ENCODE peak calls at places on chromosomes 16 and 17, in four cellular contexts. S is stomach; N is activated effector memory CD4-positive, alpha-beta T cell treated with Interleukin-2 at 50 U/mL for 16 hours; X is D341Med. Q is an unnamed sample.
A peak's percentile ranks its signal among the peaks of the same experiment; 100 is the strongest.

GRCh38 chr16:71425746-71426068 is 16.1 kb downstream of the TLE7 start:
- DNase-seq in S (no peak), N (no peak), X (no peak), Q (no peak)

GRCh38 chr16:19840524-19841110 is 44.0 kb downstream of the GPRC5B start:
- DNase-seq in S (no peak), N (no peak), X (no peak), Q (no peak)

GRCh38 chr16:47712276-47713224 is 251.4 kb downstream of the PHKB start:
- DNase-seq in S (no peak), N (no peak), X (no peak), Q (no peak)

GRCh38 chr17:37413875-37414519 is 7.3 kb downstream of the TADA2A start:
- DNase-seq in S (no peak), N (no peak), X (no peak), Q (no peak)

GRCh38 chr17:29586676-29587469 is 2.6 kb downstream of the GIT1 start:
- DNase-seq in S (no peak), N (no peak), X (no peak), Q (no peak)

GRCh38 chr16:71726491-71727319 is 2.2 kb upstream of the PHLPP2 start:
- DNase-seq in S (no peak), N (no peak), X (no peak), Q (no peak)

GRCh38 chr17:4497101-4497824 is 1.4 kb upstream of the SPNS2 start:
- DNase-seq in S (no peak), N (no peak), X (no peak), Q (peak; percentile 59)

GRCh38 chr16:80063028-80063767 is 462.7 kb upstream of the MAF start:
- DNase-seq in S (no peak), N (no peak), X (no peak), Q (peak; percentile 75)

GRCh38 chr17:40607641-40608040 is 40.0 kb downstream of the SMARCE1 start:
- DNase-seq in S (no peak), N (peak; percentile 40), X (no peak), Q (no peak)

GRCh38 chr17:36152639-36153120 is 23.8 kb downstream of the TBC1D3B start:
- DNase-seq in S (no peak), N (no peak), X (no peak), Q (no peak)

GRCh38 chr16:64627781-64628180 is 494.1 kb downstream of the CDH11 start:
- DNase-seq in S (no peak), N (no peak), X (peak; percentile 62), Q (no peak)

GRCh38 chr17:34252138-34252889 is 2.8 kb upstream of the CCL2 start:
- DNase-seq in S (peak; percentile 75), N (no peak), X (no peak), Q (peak; percentile 87)

GRCh38 chr17:41910701-41911391 is 7.9 kb downstream of the ACLY start:
- DNase-seq in S (no peak), N (no peak), X (peak; percentile 91), Q (peak; percentile 95)

GRCh38 chr17:12982224-12982623 is 35.6 kb downstream of the ELAC2 start:
- DNase-seq in S (no peak), N (no peak), X (no peak), Q (no peak)

GRCh38 chr17:44213403-44214229 is 5.9 kb downstream of the UBTF start:
- DNase-seq in S (no peak), N (no peak), X (no peak), Q (no peak)

GRCh38 chr17:65931246-65932149 is 260.4 kb downstream of the CEP112 start:
- DNase-seq in S (no peak), N (no peak), X (no peak), Q (peak; percentile 10)

GRCh38 chr17:73122953-73123605 is 30.6 kb upstream of the SLC39A11 start:
- DNase-seq in S (no peak), N (no peak), X (no peak), Q (no peak)

GRCh38 chr17:12089809-12090384 is 69.2 kb downstream of the MAP2K4 start:
- DNase-seq in S (no peak), N (no peak), X (no peak), Q (peak; percentile 28)

GRCh38 chr17:9765302-9765701 is 26.1 kb downstream of the DHRS7C start:
- DNase-seq in S (no peak), N (no peak), X (no peak), Q (no peak)

GRCh38 chr17:17853811-17854527 is 17.2 kb upstream of the SREBF1 start:
- DNase-seq in S (no peak), N (no peak), X (no peak), Q (no peak)

GRCh38 chr17:76138234-76138895 is 2.7 kb downstream of the FOXJ1 start:
- DNase-seq in S (no peak), N (no peak), X (no peak), Q (no peak)

GRCh38 chr16:10121496-10121895 is 60.7 kb downstream of the GRIN2A start:
- DNase-seq in S (no peak), N (no peak), X (no peak), Q (peak; percentile 25)

GRCh38 chr16:83187404-83187803 is 560.6 kb downstream of the CDH13 start:
- DNase-seq in S (no peak), N (no peak), X (no peak), Q (peak; percentile 80)

GRCh38 chr16:685967-686366 is 1.8 kb upstream of the JMJD8 start:
- DNase-seq in S (peak; percentile 76), N (no peak), X (no peak), Q (peak; percentile 42)

GRCh38 chr17:75876190-75876937 is 2.0 kb downstream of the TRIM47 start:
- DNase-seq in S (peak; percentile 79), N (peak; percentile 78), X (no peak), Q (no peak)

GRCh38 chr16:79415983-79416641 is 184.4 kb downstream of the MAF start:
- DNase-seq in S (no peak), N (peak; percentile 15), X (no peak), Q (no peak)

GRCh38 chr17:81002409-81003361 is 11.0 kb downstream of the CHMP6 start:
- DNase-seq in S (peak; percentile 72), N (no peak), X (peak; percentile 64), Q (peak; percentile 81)

GRCh38 chr16:60432472-60432871 is 1603.8 kb downstream of the CDH8 start:
- DNase-seq in S (no peak), N (no peak), X (no peak), Q (no peak)

GRCh38 chr16:70685938-70686375 is at the start of gene MTSS2:
- DNase-seq in S (peak; percentile 83), N (no peak), X (peak; percentile 96), Q (peak; percentile 98)